ENCODE peak calls at places on chromosomes 11 and 22, in six cellular contexts. One of them, this sample, is unnamed.

GRCh38 chr22:25419247-25420113 is 145.0 kb upstream of the GRK3 start:
- DNase-seq in mesothelial cell of epicardium: no peak
- DNase-seq in Right ventricle myocardium inferior: no peak
- DNase-seq in sciatic nerve: no peak
- DNase-seq in nucleus accumbens: no peak
- DNase-seq in psoas muscle: no peak
- DNase-seq in this sample: no peak

GRCh38 chr11:123083623-123084029 is 21.7 kb upstream of the HSPA8 start:
- DNase-seq in Right ventricle myocardium inferior: no peak
- DNase-seq in mesothelial cell of epicardium: peak; percentile 58
- DNase-seq in sciatic nerve: peak; percentile 88
- DNase-seq in nucleus accumbens: no peak
- DNase-seq in psoas muscle: peak; percentile 83
- DNase-seq in this sample: no peak

GRCh38 chr22:46008291-46008690 is 31.3 kb upstream of the WNT7B start:
- DNase-seq in psoas muscle: no peak
- DNase-seq in nucleus accumbens: no peak
- DNase-seq in Right ventricle myocardium inferior: no peak
- DNase-seq in mesothelial cell of epicardium: no peak
- DNase-seq in sciatic nerve: no peak
- DNase-seq in this sample: no peak

GRCh38 chr22:33539902-33540751 is 380.1 kb downstream of the LARGE1 start:
- DNase-seq in nucleus accumbens: no peak
- DNase-seq in mesothelial cell of epicardium: no peak
- DNase-seq in psoas muscle: peak; percentile 70
- DNase-seq in Right ventricle myocardium inferior: peak; percentile 82
- DNase-seq in sciatic nerve: peak; percentile 73
- DNase-seq in this sample: peak; percentile 16

GRCh38 chr11:3077846-3078440 is 20.7 kb upstream of the CARS1 start:
- DNase-seq in mesothelial cell of epicardium: no peak
- DNase-seq in sciatic nerve: no peak
- DNase-seq in Right ventricle myocardium inferior: no peak
- DNase-seq in psoas muscle: no peak
- DNase-seq in nucleus accumbens: no peak
- DNase-seq in this sample: no peak

GRCh38 chr22:17952273-17952801 is 72.0 kb downstream of the MICAL3 start:
- DNase-seq in sciatic nerve: peak; percentile 55
- DNase-seq in psoas muscle: no peak
- DNase-seq in Right ventricle myocardium inferior: no peak
- DNase-seq in nucleus accumbens: no peak
- DNase-seq in mesothelial cell of epicardium: no peak
- DNase-seq in this sample: no peak

GRCh38 chr22:47340851-47341436 is 578.5 kb downstream of the TBC1D22A start:
- DNase-seq in mesothelial cell of epicardium: no peak
- DNase-seq in nucleus accumbens: no peak
- DNase-seq in Right ventricle myocardium inferior: no peak
- DNase-seq in sciatic nerve: no peak
- DNase-seq in psoas muscle: no peak
- DNase-seq in this sample: no peak

GRCh38 chr22:48100685-48101417 is 1338.4 kb downstream of the TBC1D22A start:
- DNase-seq in nucleus accumbens: no peak
- DNase-seq in sciatic nerve: no peak
- DNase-seq in psoas muscle: no peak
- DNase-seq in mesothelial cell of epicardium: peak; percentile 29
- DNase-seq in Right ventricle myocardium inferior: no peak
- DNase-seq in this sample: no peak

GRCh38 chr11:81986556-81987161 is 747.0 kb downstream of the FAM181B start:
- DNase-seq in sciatic nerve: no peak
- DNase-seq in psoas muscle: no peak
- DNase-seq in nucleus accumbens: no peak
- DNase-seq in mesothelial cell of epicardium: no peak
- DNase-seq in Right ventricle myocardium inferior: no peak
- DNase-seq in this sample: no peak

GRCh38 chr11:36478700-36479329 is 31.3 kb downstream of the TRAF6 start:
- DNase-seq in sciatic nerve: no peak
- DNase-seq in nucleus accumbens: no peak
- DNase-seq in psoas muscle: no peak
- DNase-seq in mesothelial cell of epicardium: no peak
- DNase-seq in Right ventricle myocardium inferior: no peak
- DNase-seq in this sample: peak; percentile 26